ENCODE peak calls at places on chromosome 10, in eight cellular contexts. N is cardiac septum; E is fibroblast of pulmonary artery; U is activated CD8-positive, alpha-beta T cell treated with anti-CD3 and anti-CD28 coated beads for 36 hours; G is astrocyte; K is HEK293T; D is A673; T is pulmonary artery endothelial cell. W is an unnamed sample.

GRCh38 chr10:27644307-27644939 is 101.2 kb downstream of the MKX start:
- DNase-seq in N (no peak), E (no peak), U (no peak), G (no peak), K (no peak), D (no peak), T (no peak), W (no peak)

GRCh38 chr10:122276611-122277205 is 5.6 kb downstream of the BTBD16 start:
- DNase-seq in N (peak), E (peak), U (no peak), G (peak), K (no peak), D (no peak), T (no peak), W (peak)

GRCh38 chr10:94639902-94640301 is 43.6 kb upstream of the CYP2C18 start:
- DNase-seq in N (no peak), E (no peak), U (no peak), G (no peak), K (no peak), D (no peak), T (no peak), W (no peak)

GRCh38 chr10:47061776-47062175 is 150.5 kb downstream of the PTPN20 start:
- DNase-seq in N (no peak), E (no peak), U (no peak), G (no peak), K (no peak), D (no peak), T (no peak), W (no peak)

GRCh38 chr10:97726636-97727178 is 10.2 kb upstream of the ZFYVE27 start:
- DNase-seq in N (no peak), E (peak), U (no peak), G (peak), K (peak), D (no peak), T (peak), W (peak)

GRCh38 chr10:33703897-33704825 is 369.7 kb upstream of the NRP1 start:
- DNase-seq in N (no peak), E (peak), U (no peak), G (peak), K (no peak), D (no peak), T (no peak), W (no peak)

GRCh38 chr10:17001297-17001744 is 128.3 kb downstream of the CUBN start:
- DNase-seq in N (no peak), E (no peak), U (no peak), G (no peak), K (no peak), D (no peak), T (no peak), W (no peak)

GRCh38 chr10:77463967-77464745 is 173.5 kb downstream of the KCNMA1 start:
- DNase-seq in N (no peak), E (peak), U (no peak), G (peak), K (no peak), D (no peak), T (no peak), W (no peak)

GRCh38 chr10:36675458-36675880 is 449.9 kb upstream of the ANKRD30A start:
- DNase-seq in N (no peak), E (peak), U (no peak), G (peak), K (no peak), D (no peak), T (no peak), W (no peak)

GRCh38 chr10:114304566-114305421 is 65.7 kb downstream of the VWA2 start:
- DNase-seq in N (peak), E (no peak), U (peak), G (no peak), K (peak), D (peak), T (no peak), W (peak)

GRCh38 chr10:112278871-112279270 is 4.3 kb upstream of the TECTB start:
- DNase-seq in N (no peak), E (no peak), U (no peak), G (no peak), K (no peak), D (no peak), T (no peak), W (peak)

GRCh38 chr10:129891806-129892205 is 72.3 kb downstream of the EBF3 start:
- DNase-seq in N (no peak), E (no peak), U (no peak), G (no peak), K (no peak), D (no peak), T (no peak), W (no peak)

GRCh38 chr10:18140957-18141888 is 999 bp downstream of the CACNB2 start:
- DNase-seq in N (no peak), E (no peak), U (no peak), G (no peak), K (peak), D (peak), T (no peak), W (no peak)

GRCh38 chr10:11149499-11149898 is 131.8 kb downstream of the CELF2 start:
- DNase-seq in N (no peak), E (no peak), U (peak), G (no peak), K (no peak), D (no peak), T (no peak), W (no peak)

GRCh38 chr10:1410469-1411395 is 326.6 kb downstream of the ADARB2 start:
- DNase-seq in N (peak), E (no peak), U (no peak), G (no peak), K (no peak), D (no peak), T (no peak), W (no peak)

GRCh38 chr10:129756912-129757861 is 206.9 kb downstream of the EBF3 start:
- DNase-seq in N (peak), E (peak), U (no peak), G (peak), K (no peak), D (no peak), T (no peak), W (no peak)

GRCh38 chr10:32189400-32190084 is 133.3 kb upstream of the KIF5B start:
- DNase-seq in N (no peak), E (peak), U (no peak), G (peak), K (peak), D (peak), T (no peak), W (peak)

GRCh38 chr10:47164800-47165128 is 135.2 kb upstream of the GDF10 start:
- DNase-seq in N (no peak), E (no peak), U (no peak), G (peak), K (no peak), D (no peak), T (no peak), W (no peak)

GRCh38 chr10:88114368-88114767 is 250.9 kb downstream of the PTEN start:
- DNase-seq in N (no peak), E (peak), U (peak), G (no peak), K (peak), D (peak), T (no peak), W (peak)

GRCh38 chr10:98055875-98056516 is 25.6 kb upstream of the CRTAC1 start:
- DNase-seq in N (no peak), E (peak), U (peak), G (peak), K (peak), D (peak), T (no peak), W (peak)

GRCh38 chr10:3336673-3337293 is 164.2 kb upstream of the PITRM1 start:
- DNase-seq in N (no peak), E (no peak), U (no peak), G (no peak), K (no peak), D (no peak), T (no peak), W (no peak)

GRCh38 chr10:20614911-20615310 is 282.2 kb downstream of the NEBL start:
- DNase-seq in N (no peak), E (no peak), U (no peak), G (no peak), K (no peak), D (no peak), T (no peak), W (no peak)